ENCODE peak calls at places on chromosome 14, in eight cellular contexts. One of them, this sample, is unnamed.
A peak's percentile ranks its signal among the peaks of the same experiment; 100 is the strongest.

GRCh38 chr14:91405241-91405721 is 12.3 kb downstream of the CCDC88C start:
- DNase-seq in psoas muscle: no peak
- DNase-seq in fibroblast of lung: no peak
- DNase-seq in left ventricle myocardium inferior: no peak
- DNase-seq in IMR-90: no peak
- DNase-seq in lung: no peak
- DNase-seq in PC-3: no peak
- DNase-seq in PC-9: no peak
- DNase-seq in this sample: no peak

GRCh38 chr14:65849558-65849957 is 437.0 kb downstream of the FUT8 start:
- DNase-seq in psoas muscle: no peak
- DNase-seq in fibroblast of lung: no peak
- DNase-seq in left ventricle myocardium inferior: no peak
- DNase-seq in IMR-90: no peak
- DNase-seq in lung: no peak
- DNase-seq in PC-3: no peak
- DNase-seq in PC-9: no peak
- DNase-seq in this sample: no peak

GRCh38 chr14:50342211-50343080 is 30.3 kb downstream of the DMAC2L start:
- DNase-seq in psoas muscle: no peak
- DNase-seq in fibroblast of lung: peak; percentile 83
- DNase-seq in left ventricle myocardium inferior: peak; percentile 51
- DNase-seq in IMR-90: peak; percentile 71
- DNase-seq in lung: no peak
- DNase-seq in PC-3: peak; percentile 86
- DNase-seq in PC-9: no peak
- DNase-seq in this sample: peak; percentile 17

GRCh38 chr14:60981626-60982455 is 796 bp downstream of the SLC38A6 start:
- DNase-seq in psoas muscle: no peak
- DNase-seq in fibroblast of lung: peak; percentile 90
- DNase-seq in left ventricle myocardium inferior: no peak
- DNase-seq in IMR-90: peak; percentile 94
- DNase-seq in lung: no peak
- DNase-seq in PC-3: peak; percentile 58
- DNase-seq in PC-9: peak; percentile 67
- DNase-seq in this sample: no peak

GRCh38 chr14:96268426-96269358 is 12.7 kb downstream of the BDKRB1 start:
- DNase-seq in psoas muscle: peak; percentile 65
- DNase-seq in fibroblast of lung: peak; percentile 96
- DNase-seq in left ventricle myocardium inferior: no peak
- DNase-seq in IMR-90: peak; percentile 99
- DNase-seq in lung: no peak
- DNase-seq in PC-3: peak; percentile 81
- DNase-seq in PC-9: peak; percentile 80
- DNase-seq in this sample: no peak

GRCh38 chr14:49106721-49107689 is 479.2 kb downstream of the RPS29 start:
- DNase-seq in psoas muscle: no peak
- DNase-seq in fibroblast of lung: peak; percentile 6
- DNase-seq in left ventricle myocardium inferior: no peak
- DNase-seq in IMR-90: peak; percentile 47
- DNase-seq in lung: no peak
- DNase-seq in PC-3: peak; percentile 22
- DNase-seq in PC-9: no peak
- DNase-seq in this sample: peak; percentile 91

GRCh38 chr14:96584199-96584906 is 82.2 kb downstream of the PAPOLA start:
- DNase-seq in psoas muscle: no peak
- DNase-seq in fibroblast of lung: peak; percentile 35
- DNase-seq in left ventricle myocardium inferior: no peak
- DNase-seq in IMR-90: no peak
- DNase-seq in lung: peak; percentile 43
- DNase-seq in PC-3: peak; percentile 73
- DNase-seq in PC-9: no peak
- DNase-seq in this sample: peak; percentile 84

GRCh38 chr14:68733086-68733621 is 59.7 kb downstream of the ZFP36L1 start:
- DNase-seq in psoas muscle: no peak
- DNase-seq in fibroblast of lung: no peak
- DNase-seq in left ventricle myocardium inferior: no peak
- DNase-seq in IMR-90: no peak
- DNase-seq in lung: peak; percentile 45
- DNase-seq in PC-3: no peak
- DNase-seq in PC-9: no peak
- DNase-seq in this sample: no peak

GRCh38 chr14:35878272-35879140 is 52.4 kb downstream of the BRMS1L start:
- DNase-seq in psoas muscle: peak; percentile 19
- DNase-seq in fibroblast of lung: peak; percentile 89
- DNase-seq in left ventricle myocardium inferior: no peak
- DNase-seq in IMR-90: peak; percentile 93
- DNase-seq in lung: no peak
- DNase-seq in PC-3: peak; percentile 94
- DNase-seq in PC-9: peak; percentile 50
- DNase-seq in this sample: no peak

GRCh38 chr14:38138581-38139138 is 69.0 kb upstream of the SSTR1 start:
- DNase-seq in psoas muscle: no peak
- DNase-seq in fibroblast of lung: peak; percentile 6
- DNase-seq in left ventricle myocardium inferior: no peak
- DNase-seq in IMR-90: peak; percentile 68
- DNase-seq in lung: no peak
- DNase-seq in PC-3: peak; percentile 48
- DNase-seq in PC-9: peak; percentile 42
- DNase-seq in this sample: no peak

GRCh38 chr14:51321036-51321435 is 81.0 kb downstream of the TMX1 start:
- DNase-seq in psoas muscle: no peak
- DNase-seq in fibroblast of lung: peak; percentile 63
- DNase-seq in left ventricle myocardium inferior: no peak
- DNase-seq in IMR-90: no peak
- DNase-seq in lung: no peak
- DNase-seq in PC-3: no peak
- DNase-seq in PC-9: no peak
- DNase-seq in this sample: no peak

GRCh38 chr14:105205718-105206208 is 24.7 kb upstream of the NUDT14 start:
- DNase-seq in psoas muscle: no peak
- DNase-seq in fibroblast of lung: no peak
- DNase-seq in left ventricle myocardium inferior: no peak
- DNase-seq in IMR-90: no peak
- DNase-seq in lung: no peak
- DNase-seq in PC-3: no peak
- DNase-seq in PC-9: no peak
- DNase-seq in this sample: no peak

GRCh38 chr14:73715707-73716106 is 1.5 kb upstream of the PNMA1 start:
- DNase-seq in psoas muscle: no peak
- DNase-seq in fibroblast of lung: no peak
- DNase-seq in left ventricle myocardium inferior: no peak
- DNase-seq in IMR-90: no peak
- DNase-seq in lung: no peak
- DNase-seq in PC-3: no peak
- DNase-seq in PC-9: no peak
- DNase-seq in this sample: no peak

GRCh38 chr14:100586520-100587247 is 533 bp downstream of the BEGAIN start:
- DNase-seq in psoas muscle: peak; percentile 15
- DNase-seq in fibroblast of lung: peak; percentile 54
- DNase-seq in left ventricle myocardium inferior: peak; percentile 14
- DNase-seq in IMR-90: no peak
- DNase-seq in lung: no peak
- DNase-seq in PC-3: peak; percentile 56
- DNase-seq in PC-9: no peak
- DNase-seq in this sample: peak; percentile 29

GRCh38 chr14:100362311-100362927 is 39.3 kb downstream of the SLC25A47 start:
- DNase-seq in psoas muscle: no peak
- DNase-seq in fibroblast of lung: no peak
- DNase-seq in left ventricle myocardium inferior: no peak
- DNase-seq in IMR-90: peak; percentile 77
- DNase-seq in lung: no peak
- DNase-seq in PC-3: no peak
- DNase-seq in PC-9: no peak
- DNase-seq in this sample: no peak

GRCh38 chr14:37195327-37195726 is 2.4 kb upstream of the MIPOL1 start:
- DNase-seq in psoas muscle: no peak
- DNase-seq in fibroblast of lung: peak; percentile 74
- DNase-seq in left ventricle myocardium inferior: no peak
- DNase-seq in IMR-90: peak; percentile 87
- DNase-seq in lung: no peak
- DNase-seq in PC-3: peak; percentile 91
- DNase-seq in PC-9: peak; percentile 60
- DNase-seq in this sample: no peak

DNA sequence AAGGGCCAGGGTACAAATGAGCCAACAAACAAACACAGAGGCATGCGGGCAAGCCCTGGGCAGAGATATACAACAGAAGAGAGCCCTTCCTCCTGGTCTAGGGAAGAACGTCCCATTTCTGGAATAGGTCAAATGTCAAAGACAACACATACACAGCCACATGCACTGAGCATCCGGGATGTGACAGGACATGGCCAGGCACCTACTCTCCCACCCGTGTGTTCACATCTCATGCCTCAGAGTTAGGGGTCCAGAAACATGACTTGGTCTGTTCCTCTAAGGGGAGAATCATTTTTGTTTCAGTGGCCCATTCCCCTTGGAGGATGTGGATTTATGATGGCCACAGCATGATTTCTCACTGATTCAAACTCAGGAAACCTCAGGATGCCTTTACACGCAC is 801 bp upstream of the ASB2 start:
- DNase-seq in psoas muscle: no peak
- DNase-seq in fibroblast of lung: no peak
- DNase-seq in left ventricle myocardium inferior: no peak
- DNase-seq in IMR-90: no peak
- DNase-seq in lung: no peak
- DNase-seq in PC-3: no peak
- DNase-seq in PC-9: no peak
- DNase-seq in this sample: no peak
- TF ChIP-seq CTCF in psoas muscle: no peak
- TF ChIP-seq CTCF in fibroblast of lung: no peak
- TF ChIP-seq CTCF in left ventricle myocardium inferior: no peak
- TF ChIP-seq CTCF in IMR-90: no peak
- TF ChIP-seq CTCF in lung: no peak
- TF ChIP-seq CTCF in PC-3: no peak
- TF ChIP-seq CTCF in PC-9: no peak
- TF ChIP-seq CTCF in this sample: no peak

GRCh38 chr14:85443001-85443400 is 86.9 kb upstream of the FLRT2 start:
- DNase-seq in psoas muscle: no peak
- DNase-seq in fibroblast of lung: no peak
- DNase-seq in left ventricle myocardium inferior: no peak
- DNase-seq in IMR-90: peak; percentile 8
- DNase-seq in lung: no peak
- DNase-seq in PC-3: peak; percentile 4
- DNase-seq in PC-9: no peak
- DNase-seq in this sample: no peak

GRCh38 chr14:85444685-85445084 is 85.3 kb upstream of the FLRT2 start:
- DNase-seq in psoas muscle: no peak
- DNase-seq in fibroblast of lung: peak; percentile 81
- DNase-seq in left ventricle myocardium inferior: no peak
- DNase-seq in IMR-90: peak; percentile 25
- DNase-seq in lung: no peak
- DNase-seq in PC-3: peak; percentile 40
- DNase-seq in PC-9: no peak
- DNase-seq in this sample: no peak

GRCh38 chr14:85438613-85439012 is 91.3 kb upstream of the FLRT2 start:
- DNase-seq in psoas muscle: no peak
- DNase-seq in fibroblast of lung: no peak
- DNase-seq in left ventricle myocardium inferior: no peak
- DNase-seq in IMR-90: no peak
- DNase-seq in lung: no peak
- DNase-seq in PC-3: no peak
- DNase-seq in PC-9: no peak
- DNase-seq in this sample: no peak

GRCh38 chr14:85439696-85440328 is 90.1 kb upstream of the FLRT2 start:
- DNase-seq in psoas muscle: no peak
- DNase-seq in fibroblast of lung: peak; percentile 79
- DNase-seq in left ventricle myocardium inferior: no peak
- DNase-seq in IMR-90: no peak
- DNase-seq in lung: no peak
- DNase-seq in PC-3: no peak
- DNase-seq in PC-9: no peak
- DNase-seq in this sample: no peak

GRCh38 chr14:85441909-85442643 is 87.9 kb upstream of the FLRT2 start:
- DNase-seq in psoas muscle: no peak
- DNase-seq in fibroblast of lung: no peak
- DNase-seq in left ventricle myocardium inferior: no peak
- DNase-seq in IMR-90: no peak
- DNase-seq in lung: no peak
- DNase-seq in PC-3: no peak
- DNase-seq in PC-9: no peak
- DNase-seq in this sample: no peak
- H3K4me1 ChIP-seq in psoas muscle: no peaks in the 10 kb centered on the region
- H3K4me1 ChIP-seq in fibroblast of lung: no peaks in the 10 kb centered on the region
- H3K4me1 ChIP-seq in left ventricle myocardium inferior: peaks cover 12% of the 10 kb centered on the region
- H3K4me1 ChIP-seq in IMR-90: no peaks in the 10 kb centered on the region
- H3K4me1 ChIP-seq in lung: peaks cover 3% of the 10 kb centered on the region
- H3K4me1 ChIP-seq in PC-3: peaks cover 9% of the 10 kb centered on the region
- H3K4me1 ChIP-seq in PC-9: no peaks in the 10 kb centered on the region
- H3K4me1 ChIP-seq in this sample: peaks cover 21% of the 10 kb centered on the region

DNA sequence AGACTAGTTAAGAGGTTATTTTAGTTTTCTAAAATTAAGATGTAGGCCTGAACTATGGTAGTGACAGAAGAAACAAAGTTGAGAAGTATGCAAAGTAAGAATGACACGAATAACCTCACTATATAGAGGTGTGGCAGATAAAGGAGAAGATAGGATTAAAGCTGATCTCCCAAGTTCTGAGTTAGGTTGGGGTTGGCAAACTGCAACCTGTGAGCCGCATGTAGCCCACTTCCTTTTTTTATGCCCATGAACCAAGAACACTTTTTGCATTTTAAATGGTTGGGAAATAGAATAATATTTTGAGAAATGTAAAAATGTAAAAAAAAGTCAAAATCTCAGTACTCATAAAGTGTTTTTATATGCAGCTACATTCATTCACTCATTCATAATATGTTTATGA is 34.3 kb downstream of the KTN1 start:
- DNase-seq in psoas muscle: no peak
- DNase-seq in fibroblast of lung: no peak
- DNase-seq in left ventricle myocardium inferior: no peak
- DNase-seq in IMR-90: no peak
- DNase-seq in lung: no peak
- DNase-seq in PC-3: no peak
- DNase-seq in PC-9: no peak
- DNase-seq in this sample: no peak
- H3K36me3 ChIP-seq in psoas muscle: peaks cover 42% of the 10 kb centered on the region
- H3K36me3 ChIP-seq in fibroblast of lung: no peaks in the 10 kb centered on the region
- H3K36me3 ChIP-seq in left ventricle myocardium inferior: peaks cover 43% of the 10 kb centered on the region
- H3K36me3 ChIP-seq in IMR-90: peaks cover 16% of the 10 kb centered on the region
- H3K36me3 ChIP-seq in lung: peaks cover 3% of the 10 kb centered on the region
- H3K36me3 ChIP-seq in PC-3: peaks cover 49% of the 10 kb centered on the region
- H3K36me3 ChIP-seq in PC-9: peaks cover 39% of the 10 kb centered on the region
- H3K36me3 ChIP-seq in this sample: no peaks in the 10 kb centered on the region

DNA sequence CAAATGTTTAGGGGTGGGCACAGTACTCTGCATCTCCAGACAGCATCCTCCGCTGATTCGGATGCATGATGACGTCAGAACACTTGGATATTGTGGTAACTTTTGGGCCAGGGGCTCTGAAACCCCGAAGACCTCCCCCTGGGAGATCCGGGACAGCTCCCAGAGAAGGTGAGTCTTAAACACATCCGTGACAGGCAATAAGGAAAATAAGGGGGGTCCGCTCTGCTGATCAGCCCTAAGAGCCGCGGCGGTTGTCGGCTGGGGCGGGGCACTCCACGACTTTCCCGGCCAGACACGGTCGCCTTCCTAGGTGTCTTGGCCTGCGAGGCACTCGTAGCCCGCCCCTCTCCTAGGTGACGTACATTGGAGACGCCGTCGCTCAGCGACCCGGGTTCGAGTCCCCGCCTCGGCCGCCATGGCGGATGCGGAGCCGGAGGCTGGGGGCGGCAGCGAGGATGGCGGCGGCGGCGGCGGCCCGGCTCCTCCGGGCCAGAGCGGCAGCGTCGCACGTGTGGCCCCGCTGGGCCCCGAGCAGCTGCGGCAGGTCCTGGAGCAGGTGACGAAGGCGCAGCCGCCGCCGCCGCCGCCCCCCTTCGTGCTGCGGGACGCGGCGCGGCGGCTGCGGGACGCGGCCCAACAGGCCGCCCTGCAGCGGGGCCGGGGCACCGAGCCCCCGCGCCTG is at the start of gene ZNF839:
- DNase-seq in psoas muscle: peak; percentile 94
- DNase-seq in fibroblast of lung: peak; percentile 84
- DNase-seq in left ventricle myocardium inferior: peak; percentile 93
- DNase-seq in IMR-90: peak; percentile 86
- DNase-seq in lung: peak; percentile 93
- DNase-seq in PC-3: peak; percentile 91
- DNase-seq in PC-9: peak; percentile 76
- DNase-seq in this sample: peak; percentile 93
- TF ChIP-seq CTCF in psoas muscle: no peak
- TF ChIP-seq CTCF in fibroblast of lung: no peak
- TF ChIP-seq CTCF in left ventricle myocardium inferior: no peak
- TF ChIP-seq CTCF in IMR-90: no peak
- TF ChIP-seq CTCF in lung: no peak
- TF ChIP-seq CTCF in PC-3: no peak
- TF ChIP-seq CTCF in PC-9: no peak
- TF ChIP-seq CTCF in this sample: no peak